ENCODE peak calls at places on chromosomes 3 and 15, in six cellular contexts. One of them, this sample, is unnamed.

GRCh38 chr15:64524778-64525177 is 64.4 kb downstream of the ZNF609 start:
- DNase-seq in AG10803: peak
- DNase-seq in bronchial epithelial cell: no peak
- DNase-seq in neural crest cell: no peak
- DNase-seq in HL-60: no peak
- DNase-seq in IMR-90: peak
- DNase-seq in this sample: peak

GRCh38 chr15:29920515-29920914 is 98.2 kb upstream of the TJP1 start:
- DNase-seq in AG10803: no peak
- DNase-seq in bronchial epithelial cell: peak
- DNase-seq in neural crest cell: no peak
- DNase-seq in HL-60: no peak
- DNase-seq in IMR-90: peak
- DNase-seq in this sample: peak

GRCh38 chr3:25854214-25854613 is 64.3 kb downstream of the OXSM start:
- DNase-seq in AG10803: peak
- DNase-seq in bronchial epithelial cell: peak
- DNase-seq in neural crest cell: no peak
- DNase-seq in HL-60: no peak
- DNase-seq in IMR-90: peak
- DNase-seq in this sample: no peak

GRCh38 chr15:51390239-51390931 is 48.9 kb downstream of the GLDN start:
- DNase-seq in AG10803: no peak
- DNase-seq in bronchial epithelial cell: no peak
- DNase-seq in neural crest cell: no peak
- DNase-seq in HL-60: no peak
- DNase-seq in IMR-90: no peak
- DNase-seq in this sample: no peak

GRCh38 chr3:186427627-186428026 is 65.6 kb upstream of the DGKG start:
- DNase-seq in AG10803: no peak
- DNase-seq in bronchial epithelial cell: no peak
- DNase-seq in neural crest cell: no peak
- DNase-seq in HL-60: no peak
- DNase-seq in IMR-90: peak
- DNase-seq in this sample: no peak

GRCh38 chr3:176206809-176207208 is 990.5 kb downstream of the TBL1XR1 start:
- DNase-seq in AG10803: no peak
- DNase-seq in bronchial epithelial cell: no peak
- DNase-seq in neural crest cell: no peak
- DNase-seq in HL-60: no peak
- DNase-seq in IMR-90: no peak
- DNase-seq in this sample: no peak

GRCh38 chr3:32392530-32393302 is 1.1 kb downstream of the CMTM7 start:
- DNase-seq in AG10803: peak
- DNase-seq in bronchial epithelial cell: peak
- DNase-seq in neural crest cell: no peak
- DNase-seq in HL-60: no peak
- DNase-seq in IMR-90: peak
- DNase-seq in this sample: peak

GRCh38 chr3:34725774-34726173 is 913.6 kb upstream of the ARPP21 start:
- DNase-seq in AG10803: no peak
- DNase-seq in bronchial epithelial cell: no peak
- DNase-seq in neural crest cell: no peak
- DNase-seq in HL-60: no peak
- DNase-seq in IMR-90: no peak
- DNase-seq in this sample: no peak

GRCh38 chr15:68366314-68366713 is 65.6 kb downstream of the ITGA11 start:
- DNase-seq in AG10803: no peak
- DNase-seq in bronchial epithelial cell: no peak
- DNase-seq in neural crest cell: no peak
- DNase-seq in HL-60: no peak
- DNase-seq in IMR-90: no peak
- DNase-seq in this sample: no peak

GRCh38 chr3:50003766-50004278 is 63.9 kb downstream of the RBM6 start:
- DNase-seq in AG10803: peak
- DNase-seq in bronchial epithelial cell: no peak
- DNase-seq in neural crest cell: no peak
- DNase-seq in HL-60: no peak
- DNase-seq in IMR-90: peak
- DNase-seq in this sample: no peak

GRCh38 chr15:87827126-87827525 is 429.4 kb downstream of the NTRK3 start:
- DNase-seq in AG10803: peak
- DNase-seq in bronchial epithelial cell: no peak
- DNase-seq in neural crest cell: no peak
- DNase-seq in HL-60: no peak
- DNase-seq in IMR-90: peak
- DNase-seq in this sample: no peak

GRCh38 chr3:87336761-87337160 is 60.4 kb upstream of the POU1F1 start:
- DNase-seq in AG10803: no peak
- DNase-seq in bronchial epithelial cell: peak
- DNase-seq in neural crest cell: no peak
- DNase-seq in HL-60: no peak
- DNase-seq in IMR-90: no peak
- DNase-seq in this sample: no peak

GRCh38 chr15:38069506-38069905 is 135.1 kb downstream of the TMCO5A start:
- DNase-seq in AG10803: peak
- DNase-seq in bronchial epithelial cell: peak
- DNase-seq in neural crest cell: no peak
- DNase-seq in HL-60: no peak
- DNase-seq in IMR-90: peak
- DNase-seq in this sample: peak

GRCh38 chr3:58988041-58988440 is 61.8 kb downstream of the CFAP20DC start:
- DNase-seq in AG10803: no peak
- DNase-seq in bronchial epithelial cell: peak
- DNase-seq in neural crest cell: no peak
- DNase-seq in HL-60: no peak
- DNase-seq in IMR-90: no peak
- DNase-seq in this sample: no peak

GRCh38 chr3:30708472-30708871 is 102.1 kb downstream of the TGFBR2 start:
- DNase-seq in AG10803: no peak
- DNase-seq in bronchial epithelial cell: peak
- DNase-seq in neural crest cell: no peak
- DNase-seq in HL-60: no peak
- DNase-seq in IMR-90: no peak
- DNase-seq in this sample: peak

GRCh38 chr15:61831505-61831921 is 228.7 kb downstream of the VPS13C start:
- DNase-seq in AG10803: no peak
- DNase-seq in bronchial epithelial cell: no peak
- DNase-seq in neural crest cell: no peak
- DNase-seq in HL-60: peak
- DNase-seq in IMR-90: no peak
- DNase-seq in this sample: no peak

GRCh38 chr3:68163961-68164360 is 509.5 kb upstream of the SUCLG2 start:
- DNase-seq in AG10803: no peak
- DNase-seq in bronchial epithelial cell: no peak
- DNase-seq in neural crest cell: no peak
- DNase-seq in HL-60: no peak
- DNase-seq in IMR-90: no peak
- DNase-seq in this sample: no peak

GRCh38 chr3:146277953-146278631 is 27.2 kb upstream of the PLSCR4 start:
- DNase-seq in AG10803: peak
- DNase-seq in bronchial epithelial cell: peak
- DNase-seq in neural crest cell: no peak
- DNase-seq in HL-60: no peak
- DNase-seq in IMR-90: peak
- DNase-seq in this sample: peak

GRCh38 chr15:84817461-84818081 is 415 bp downstream of the ALPK3 start:
- DNase-seq in AG10803: no peak
- DNase-seq in bronchial epithelial cell: no peak
- DNase-seq in neural crest cell: peak
- DNase-seq in HL-60: no peak
- DNase-seq in IMR-90: no peak
- DNase-seq in this sample: no peak

GRCh38 chr15:84819291-84819768 is 2.2 kb downstream of the ALPK3 start:
- DNase-seq in AG10803: no peak
- DNase-seq in bronchial epithelial cell: no peak
- DNase-seq in neural crest cell: no peak
- DNase-seq in HL-60: no peak
- DNase-seq in IMR-90: no peak
- DNase-seq in this sample: no peak

GRCh38 chr15:84814826-84815375 is 2.3 kb upstream of the ALPK3 start:
- DNase-seq in AG10803: no peak
- DNase-seq in bronchial epithelial cell: no peak
- DNase-seq in neural crest cell: no peak
- DNase-seq in HL-60: no peak
- DNase-seq in IMR-90: no peak
- DNase-seq in this sample: no peak

GRCh38 chr15:84818221-84819131 is 1.3 kb downstream of the ALPK3 start:
- DNase-seq in AG10803: no peak
- DNase-seq in bronchial epithelial cell: peak
- DNase-seq in neural crest cell: peak
- DNase-seq in HL-60: no peak
- DNase-seq in IMR-90: peak
- DNase-seq in this sample: no peak

GRCh38 chr15:84816694-84817460 is at the start of gene ALPK3:
- DNase-seq in AG10803: no peak
- DNase-seq in bronchial epithelial cell: no peak
- DNase-seq in neural crest cell: peak
- DNase-seq in HL-60: no peak
- DNase-seq in IMR-90: no peak
- DNase-seq in this sample: no peak
- TF ChIP-seq CTCF in AG10803: no peak
- TF ChIP-seq CTCF in bronchial epithelial cell: no peak
- TF ChIP-seq CTCF in neural crest cell: peak
- TF ChIP-seq CTCF in HL-60: no peak
- TF ChIP-seq CTCF in IMR-90: no peak
- TF ChIP-seq CTCF in this sample: no peak

GRCh38 chr15:79896634-79897379 is at the start of gene MTHFS:
- DNase-seq in AG10803: peak
- DNase-seq in bronchial epithelial cell: peak
- DNase-seq in neural crest cell: peak
- DNase-seq in HL-60: peak
- DNase-seq in IMR-90: peak
- DNase-seq in this sample: peak
- TF ChIP-seq CTCF in AG10803: peak
- TF ChIP-seq CTCF in bronchial epithelial cell: peak
- TF ChIP-seq CTCF in neural crest cell: peak
- TF ChIP-seq CTCF in HL-60: no peak
- TF ChIP-seq CTCF in IMR-90: peak
- TF ChIP-seq CTCF in this sample: peak

DNA sequence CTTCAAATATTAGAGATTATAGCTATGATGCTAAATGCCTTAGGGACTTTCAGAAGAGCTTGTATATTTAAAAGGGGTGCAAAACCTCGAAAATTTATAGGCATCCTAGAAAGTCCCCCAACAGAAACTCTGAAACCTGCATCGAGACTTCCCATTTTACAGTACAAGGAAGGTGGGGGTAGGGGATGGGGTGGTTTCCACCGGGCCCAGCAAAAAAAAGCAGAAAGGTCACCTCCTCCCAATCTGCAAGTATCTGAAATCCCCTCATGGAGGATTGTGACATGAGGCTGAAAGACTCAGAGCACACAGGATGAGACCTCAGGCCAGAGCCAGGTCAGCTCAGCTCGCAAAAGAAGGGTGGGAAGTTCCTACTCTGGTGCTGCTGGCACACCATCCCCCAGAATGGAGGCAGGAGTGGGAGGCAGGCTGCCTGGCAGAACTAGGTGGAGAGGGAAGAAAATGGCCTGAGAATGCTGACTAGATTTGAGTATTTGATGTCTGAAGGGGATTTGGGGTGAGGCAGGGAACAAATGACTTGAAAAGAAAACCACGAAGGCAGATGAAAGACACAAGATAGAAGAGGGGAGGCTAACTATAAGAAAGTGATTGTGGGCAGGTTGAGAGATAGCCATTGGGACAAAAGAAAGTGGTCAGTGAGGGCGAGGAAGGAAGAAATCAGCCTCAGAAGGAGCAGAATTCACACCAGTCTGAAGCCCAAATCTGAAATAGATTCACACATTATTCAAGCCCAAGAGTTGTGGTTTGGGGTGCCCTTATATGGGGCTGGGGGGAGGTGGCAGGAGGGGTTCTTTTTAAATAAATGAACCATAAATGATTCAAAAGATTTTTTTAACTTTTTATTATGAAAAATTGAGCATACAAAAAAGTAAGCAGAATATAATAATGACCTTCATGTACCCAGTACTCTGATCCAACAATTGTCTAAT is 22.5 kb upstream of the TSC22D2 start:
- DNase-seq in AG10803: no peak
- DNase-seq in bronchial epithelial cell: no peak
- DNase-seq in neural crest cell: no peak
- DNase-seq in HL-60: no peak
- DNase-seq in IMR-90: no peak
- DNase-seq in this sample: no peak
- TF ChIP-seq CTCF in AG10803: no peak
- TF ChIP-seq CTCF in bronchial epithelial cell: no peak
- TF ChIP-seq CTCF in neural crest cell: peak
- TF ChIP-seq CTCF in HL-60: no peak
- TF ChIP-seq CTCF in IMR-90: no peak
- TF ChIP-seq CTCF in this sample: no peak

GRCh38 chr3:150544040-150544439 is 2.3 kb downstream of the SERP1 start:
- DNase-seq in AG10803: peak
- DNase-seq in bronchial epithelial cell: peak
- DNase-seq in neural crest cell: no peak
- DNase-seq in HL-60: no peak
- DNase-seq in IMR-90: peak
- DNase-seq in this sample: peak

GRCh38 chr3:150545419-150546225 is 674 bp downstream of the SERP1 start:
- DNase-seq in AG10803: peak
- DNase-seq in bronchial epithelial cell: peak
- DNase-seq in neural crest cell: no peak
- DNase-seq in HL-60: no peak
- DNase-seq in IMR-90: no peak
- DNase-seq in this sample: peak

GRCh38 chr3:150547045-150547753 is 612 bp downstream of the EIF2A start:
- DNase-seq in AG10803: no peak
- DNase-seq in bronchial epithelial cell: peak
- DNase-seq in neural crest cell: no peak
- DNase-seq in HL-60: peak
- DNase-seq in IMR-90: peak
- DNase-seq in this sample: peak

GRCh38 chr3:150544726-150545125 is 1.6 kb downstream of the SERP1 start:
- DNase-seq in AG10803: peak
- DNase-seq in bronchial epithelial cell: no peak
- DNase-seq in neural crest cell: no peak
- DNase-seq in HL-60: no peak
- DNase-seq in IMR-90: peak
- DNase-seq in this sample: peak

DNA sequence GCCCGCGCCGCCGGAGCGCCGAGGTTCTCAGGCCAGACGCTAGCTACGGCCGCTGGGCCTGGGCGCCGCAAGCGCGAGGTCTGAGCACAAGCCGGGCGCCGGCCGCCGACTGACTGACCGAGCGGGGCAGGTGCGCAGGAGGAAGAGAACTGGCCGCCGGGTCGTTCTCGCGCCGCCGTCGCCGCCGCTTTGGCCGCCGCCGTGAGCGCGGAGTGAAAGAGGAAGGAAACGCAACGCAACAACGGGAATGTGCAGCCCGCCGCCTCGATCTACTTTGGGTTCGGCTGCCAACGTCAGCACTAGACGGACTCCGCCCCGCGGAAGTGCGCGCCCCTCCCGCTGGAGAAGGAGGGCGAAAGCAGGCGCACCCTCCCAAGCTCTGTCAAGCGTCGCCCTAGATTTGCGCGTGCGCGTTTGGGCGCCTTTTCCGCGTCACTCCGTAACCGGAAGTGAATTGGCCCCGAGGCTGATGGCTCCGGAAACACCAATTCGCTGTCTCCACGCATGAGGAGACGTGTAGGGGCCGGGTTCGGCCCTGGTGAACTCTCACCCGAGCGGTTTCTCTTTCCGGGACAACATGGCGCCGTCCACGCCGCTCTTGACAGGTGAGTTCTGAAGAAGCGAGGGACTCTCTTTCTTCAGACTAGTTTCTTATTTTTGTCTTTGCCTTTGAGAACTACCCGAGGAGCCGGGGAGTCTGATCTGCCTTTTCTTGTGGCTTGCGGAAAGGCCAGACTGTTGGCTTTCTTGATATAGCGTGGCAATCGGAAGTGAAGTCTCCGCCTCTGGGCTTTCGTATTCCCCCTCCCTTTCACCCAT is at the start of the genes EIF2A and SERP1:
- DNase-seq in AG10803: peak
- DNase-seq in bronchial epithelial cell: peak
- DNase-seq in neural crest cell: peak
- DNase-seq in HL-60: peak
- DNase-seq in IMR-90: peak
- DNase-seq in this sample: peak
- TF ChIP-seq CTCF in AG10803: no peak
- TF ChIP-seq CTCF in bronchial epithelial cell: no peak
- TF ChIP-seq CTCF in neural crest cell: no peak
- TF ChIP-seq CTCF in HL-60: no peak
- TF ChIP-seq CTCF in IMR-90: peak
- TF ChIP-seq CTCF in this sample: no peak

This sample was measured in mammary epithelial cell.